ENCODE peak calls at places on chromosomes 2 and 18, in five cellular contexts. One of them, this sample, is unnamed.
A peak's percentile ranks its signal among the peaks of the same experiment; 100 is the strongest.

GRCh38 chr2:216343221-216343985 is 28.9 kb downstream of the MARCHF4 start:
- DNase-seq in stimulated activated CD8-positive, alpha-beta memory T cell treated with anti-CD3 and anti-CD28 coated beads, Interleukin-15, amount 100 ng/mL, for 24 hours: no peak
- DNase-seq in mucosa of gallbladder: no peak
- DNase-seq in SJSA1: no peak
- DNase-seq in cardiac fibroblast: no peak
- DNase-seq in this sample: no peak

GRCh38 chr2:118003396-118003824 is 10.5 kb downstream of the CCDC93 start:
- DNase-seq in stimulated activated CD8-positive, alpha-beta memory T cell treated with anti-CD3 and anti-CD28 coated beads, Interleukin-15, amount 100 ng/mL, for 24 hours: no peak
- DNase-seq in mucosa of gallbladder: peak; percentile 71
- DNase-seq in SJSA1: peak; percentile 76
- DNase-seq in cardiac fibroblast: peak; percentile 91
- DNase-seq in this sample: no peak

GRCh38 chr2:205637779-205638503 is 44.4 kb upstream of the NRP2 start:
- DNase-seq in stimulated activated CD8-positive, alpha-beta memory T cell treated with anti-CD3 and anti-CD28 coated beads, Interleukin-15, amount 100 ng/mL, for 24 hours: no peak
- DNase-seq in mucosa of gallbladder: no peak
- DNase-seq in SJSA1: no peak
- DNase-seq in cardiac fibroblast: no peak
- DNase-seq in this sample: no peak

GRCh38 chr2:193868833-193869232 is 1674.1 kb upstream of the TMEFF2 start:
- DNase-seq in stimulated activated CD8-positive, alpha-beta memory T cell treated with anti-CD3 and anti-CD28 coated beads, Interleukin-15, amount 100 ng/mL, for 24 hours: no peak
- DNase-seq in mucosa of gallbladder: no peak
- DNase-seq in SJSA1: no peak
- DNase-seq in cardiac fibroblast: no peak
- DNase-seq in this sample: no peak

GRCh38 chr18:13112982-13113381 is 105.6 kb upstream of the LDLRAD4 start:
- DNase-seq in stimulated activated CD8-positive, alpha-beta memory T cell treated with anti-CD3 and anti-CD28 coated beads, Interleukin-15, amount 100 ng/mL, for 24 hours: no peak
- DNase-seq in mucosa of gallbladder: no peak
- DNase-seq in SJSA1: no peak
- DNase-seq in cardiac fibroblast: peak; percentile 27
- DNase-seq in this sample: peak; percentile 64

GRCh38 chr18:43870626-43871025 is 593.3 kb upstream of the SYT4 start:
- DNase-seq in stimulated activated CD8-positive, alpha-beta memory T cell treated with anti-CD3 and anti-CD28 coated beads, Interleukin-15, amount 100 ng/mL, for 24 hours: no peak
- DNase-seq in mucosa of gallbladder: no peak
- DNase-seq in SJSA1: no peak
- DNase-seq in cardiac fibroblast: peak; percentile 26
- DNase-seq in this sample: no peak

GRCh38 chr2:72605836-72606442 is 219.9 kb downstream of the EXOC6B start:
- DNase-seq in stimulated activated CD8-positive, alpha-beta memory T cell treated with anti-CD3 and anti-CD28 coated beads, Interleukin-15, amount 100 ng/mL, for 24 hours: no peak
- DNase-seq in mucosa of gallbladder: no peak
- DNase-seq in SJSA1: peak; percentile 18
- DNase-seq in cardiac fibroblast: peak; percentile 45
- DNase-seq in this sample: no peak

GRCh38 chr2:24517247-24517646 is 26.2 kb downstream of the NCOA1 start:
- DNase-seq in stimulated activated CD8-positive, alpha-beta memory T cell treated with anti-CD3 and anti-CD28 coated beads, Interleukin-15, amount 100 ng/mL, for 24 hours: no peak
- DNase-seq in mucosa of gallbladder: no peak
- DNase-seq in SJSA1: no peak
- DNase-seq in cardiac fibroblast: no peak
- DNase-seq in this sample: no peak

GRCh38 chr2:27823135-27823534 is 51.6 kb downstream of the MRPL33 start:
- DNase-seq in stimulated activated CD8-positive, alpha-beta memory T cell treated with anti-CD3 and anti-CD28 coated beads, Interleukin-15, amount 100 ng/mL, for 24 hours: no peak
- DNase-seq in mucosa of gallbladder: no peak
- DNase-seq in SJSA1: no peak
- DNase-seq in cardiac fibroblast: no peak
- DNase-seq in this sample: no peak

GRCh38 chr2:196979976-196980375 is 53.5 kb upstream of the PGAP1 start:
- DNase-seq in stimulated activated CD8-positive, alpha-beta memory T cell treated with anti-CD3 and anti-CD28 coated beads, Interleukin-15, amount 100 ng/mL, for 24 hours: no peak
- DNase-seq in mucosa of gallbladder: no peak
- DNase-seq in SJSA1: no peak
- DNase-seq in cardiac fibroblast: no peak
- DNase-seq in this sample: no peak

GRCh38 chr2:222300725-222301295 is 2.0 kb upstream of the PAX3 start:
- DNase-seq in stimulated activated CD8-positive, alpha-beta memory T cell treated with anti-CD3 and anti-CD28 coated beads, Interleukin-15, amount 100 ng/mL, for 24 hours: no peak
- DNase-seq in mucosa of gallbladder: no peak
- DNase-seq in SJSA1: no peak
- DNase-seq in cardiac fibroblast: no peak
- DNase-seq in this sample: no peak

GRCh38 chr2:233513953-233514655 is 52.5 kb downstream of the USP40 start:
- DNase-seq in stimulated activated CD8-positive, alpha-beta memory T cell treated with anti-CD3 and anti-CD28 coated beads, Interleukin-15, amount 100 ng/mL, for 24 hours: no peak
- DNase-seq in mucosa of gallbladder: no peak
- DNase-seq in SJSA1: no peak
- DNase-seq in cardiac fibroblast: no peak
- DNase-seq in this sample: no peak

GRCh38 chr2:227703961-227704360 is 13.9 kb downstream of the SLC19A3 start:
- DNase-seq in stimulated activated CD8-positive, alpha-beta memory T cell treated with anti-CD3 and anti-CD28 coated beads, Interleukin-15, amount 100 ng/mL, for 24 hours: no peak
- DNase-seq in mucosa of gallbladder: no peak
- DNase-seq in SJSA1: no peak
- DNase-seq in cardiac fibroblast: peak; percentile 31
- DNase-seq in this sample: no peak

GRCh38 chr2:196798980-196799379 is 503 bp downstream of the GTF3C3 start:
- DNase-seq in stimulated activated CD8-positive, alpha-beta memory T cell treated with anti-CD3 and anti-CD28 coated beads, Interleukin-15, amount 100 ng/mL, for 24 hours: no peak
- DNase-seq in mucosa of gallbladder: no peak
- DNase-seq in SJSA1: no peak
- DNase-seq in cardiac fibroblast: peak; percentile 23
- DNase-seq in this sample: no peak

GRCh38 chr2:227828385-227828990 is 14.8 kb downstream of the CCL20 start:
- DNase-seq in stimulated activated CD8-positive, alpha-beta memory T cell treated with anti-CD3 and anti-CD28 coated beads, Interleukin-15, amount 100 ng/mL, for 24 hours: no peak
- DNase-seq in mucosa of gallbladder: no peak
- DNase-seq in SJSA1: no peak
- DNase-seq in cardiac fibroblast: no peak
- DNase-seq in this sample: no peak

GRCh38 chr2:30716117-30716900 is 90.9 kb downstream of the CAPN13 start:
- DNase-seq in stimulated activated CD8-positive, alpha-beta memory T cell treated with anti-CD3 and anti-CD28 coated beads, Interleukin-15, amount 100 ng/mL, for 24 hours: no peak
- DNase-seq in mucosa of gallbladder: no peak
- DNase-seq in SJSA1: no peak
- DNase-seq in cardiac fibroblast: no peak
- DNase-seq in this sample: no peak

GRCh38 chr2:260507-261161 is 3.2 kb downstream of the SH3YL1 start:
- DNase-seq in stimulated activated CD8-positive, alpha-beta memory T cell treated with anti-CD3 and anti-CD28 coated beads, Interleukin-15, amount 100 ng/mL, for 24 hours: no peak
- DNase-seq in mucosa of gallbladder: no peak
- DNase-seq in SJSA1: peak; percentile 19
- DNase-seq in cardiac fibroblast: no peak
- DNase-seq in this sample: no peak

GRCh38 chr2:204315236-204315662 is 230.0 kb upstream of the PARD3B start:
- DNase-seq in stimulated activated CD8-positive, alpha-beta memory T cell treated with anti-CD3 and anti-CD28 coated beads, Interleukin-15, amount 100 ng/mL, for 24 hours: no peak
- DNase-seq in mucosa of gallbladder: no peak
- DNase-seq in SJSA1: no peak
- DNase-seq in cardiac fibroblast: no peak
- DNase-seq in this sample: no peak

GRCh38 chr2:69175795-69176715 is 163.1 kb downstream of the ANTXR1 start:
- DNase-seq in stimulated activated CD8-positive, alpha-beta memory T cell treated with anti-CD3 and anti-CD28 coated beads, Interleukin-15, amount 100 ng/mL, for 24 hours: no peak
- DNase-seq in mucosa of gallbladder: no peak
- DNase-seq in SJSA1: peak; percentile 74
- DNase-seq in cardiac fibroblast: no peak
- DNase-seq in this sample: no peak

GRCh38 chr18:49898421-49898820 is 85.1 kb upstream of the ACAA2 start:
- DNase-seq in stimulated activated CD8-positive, alpha-beta memory T cell treated with anti-CD3 and anti-CD28 coated beads, Interleukin-15, amount 100 ng/mL, for 24 hours: peak; percentile 5
- DNase-seq in mucosa of gallbladder: peak; percentile 60
- DNase-seq in SJSA1: peak; percentile 52
- DNase-seq in cardiac fibroblast: peak; percentile 82
- DNase-seq in this sample: peak; percentile 73

GRCh38 chr2:36584148-36584794 is 13.7 kb downstream of the FEZ2 start:
- DNase-seq in stimulated activated CD8-positive, alpha-beta memory T cell treated with anti-CD3 and anti-CD28 coated beads, Interleukin-15, amount 100 ng/mL, for 24 hours: no peak
- DNase-seq in mucosa of gallbladder: no peak
- DNase-seq in SJSA1: no peak
- DNase-seq in cardiac fibroblast: no peak
- DNase-seq in this sample: no peak

GRCh38 chr2:150860301-150860700 is 372.8 kb upstream of the RND3 start:
- DNase-seq in stimulated activated CD8-positive, alpha-beta memory T cell treated with anti-CD3 and anti-CD28 coated beads, Interleukin-15, amount 100 ng/mL, for 24 hours: no peak
- DNase-seq in mucosa of gallbladder: peak; percentile 36
- DNase-seq in SJSA1: no peak
- DNase-seq in cardiac fibroblast: no peak
- DNase-seq in this sample: no peak

GRCh38 chr18:72056171-72056570 is 488.0 kb downstream of the CBLN2 start:
- DNase-seq in stimulated activated CD8-positive, alpha-beta memory T cell treated with anti-CD3 and anti-CD28 coated beads, Interleukin-15, amount 100 ng/mL, for 24 hours: no peak
- DNase-seq in mucosa of gallbladder: no peak
- DNase-seq in SJSA1: no peak
- DNase-seq in cardiac fibroblast: no peak
- DNase-seq in this sample: no peak

GRCh38 chr2:41141146-41141791 is 689.4 kb upstream of the SLC8A1 start:
- DNase-seq in stimulated activated CD8-positive, alpha-beta memory T cell treated with anti-CD3 and anti-CD28 coated beads, Interleukin-15, amount 100 ng/mL, for 24 hours: no peak
- DNase-seq in mucosa of gallbladder: no peak
- DNase-seq in SJSA1: no peak
- DNase-seq in cardiac fibroblast: no peak
- DNase-seq in this sample: no peak

GRCh38 chr18:13615432-13615861 is 110.9 kb downstream of the FAM210A start:
- DNase-seq in stimulated activated CD8-positive, alpha-beta memory T cell treated with anti-CD3 and anti-CD28 coated beads, Interleukin-15, amount 100 ng/mL, for 24 hours: no peak
- DNase-seq in mucosa of gallbladder: no peak
- DNase-seq in SJSA1: no peak
- DNase-seq in cardiac fibroblast: no peak
- DNase-seq in this sample: no peak

GRCh38 chr2:21052044-21052443 is 8.2 kb upstream of the APOB start:
- DNase-seq in stimulated activated CD8-positive, alpha-beta memory T cell treated with anti-CD3 and anti-CD28 coated beads, Interleukin-15, amount 100 ng/mL, for 24 hours: no peak
- DNase-seq in mucosa of gallbladder: no peak
- DNase-seq in SJSA1: no peak
- DNase-seq in cardiac fibroblast: no peak
- DNase-seq in this sample: no peak

GRCh38 chr2:225326969-225327368 is 72.5 kb upstream of the NYAP2 start:
- DNase-seq in stimulated activated CD8-positive, alpha-beta memory T cell treated with anti-CD3 and anti-CD28 coated beads, Interleukin-15, amount 100 ng/mL, for 24 hours: no peak
- DNase-seq in mucosa of gallbladder: no peak
- DNase-seq in SJSA1: no peak
- DNase-seq in cardiac fibroblast: no peak
- DNase-seq in this sample: no peak

GRCh38 chr2:111178730-111179405 is 58.2 kb downstream of the BCL2L11 start:
- DNase-seq in stimulated activated CD8-positive, alpha-beta memory T cell treated with anti-CD3 and anti-CD28 coated beads, Interleukin-15, amount 100 ng/mL, for 24 hours: no peak
- DNase-seq in mucosa of gallbladder: peak; percentile 33
- DNase-seq in SJSA1: peak; percentile 55
- DNase-seq in cardiac fibroblast: peak; percentile 33
- DNase-seq in this sample: no peak

GRCh38 chr18:50397023-50397422 is 22.2 kb downstream of the SKA1 start:
- DNase-seq in stimulated activated CD8-positive, alpha-beta memory T cell treated with anti-CD3 and anti-CD28 coated beads, Interleukin-15, amount 100 ng/mL, for 24 hours: no peak
- DNase-seq in mucosa of gallbladder: no peak
- DNase-seq in SJSA1: no peak
- DNase-seq in cardiac fibroblast: no peak
- DNase-seq in this sample: no peak

GRCh38 chr2:121283670-121284245 is 1.2 kb downstream of the TFCP2L1 start:
- DNase-seq in stimulated activated CD8-positive, alpha-beta memory T cell treated with anti-CD3 and anti-CD28 coated beads, Interleukin-15, amount 100 ng/mL, for 24 hours: no peak
- DNase-seq in mucosa of gallbladder: no peak
- DNase-seq in SJSA1: no peak
- DNase-seq in cardiac fibroblast: no peak
- DNase-seq in this sample: no peak

GRCh38 chr2:10296142-10296541 is 6.6 kb upstream of the HPCAL1 start:
- DNase-seq in stimulated activated CD8-positive, alpha-beta memory T cell treated with anti-CD3 and anti-CD28 coated beads, Interleukin-15, amount 100 ng/mL, for 24 hours: no peak
- DNase-seq in mucosa of gallbladder: no peak
- DNase-seq in SJSA1: no peak
- DNase-seq in cardiac fibroblast: no peak
- DNase-seq in this sample: no peak

GRCh38 chr2:217993817-217994459 is 8.9 kb downstream of the TNS1 start:
- DNase-seq in stimulated activated CD8-positive, alpha-beta memory T cell treated with anti-CD3 and anti-CD28 coated beads, Interleukin-15, amount 100 ng/mL, for 24 hours: peak; percentile 43
- DNase-seq in mucosa of gallbladder: peak; percentile 61
- DNase-seq in SJSA1: no peak
- DNase-seq in cardiac fibroblast: peak; percentile 45
- DNase-seq in this sample: peak; percentile 25